ENCODE peak calls at places on chromosomes 11 and 22, in six cellular contexts. F, B, R, P, H and J are unnamed samples.

GRCh38 chr11:36509265-36509664 is 807 bp downstream of the TRAF6 start:
- DNase-seq in R (peak), P (peak), F (peak), B (no peak), H (no peak), J (peak)

GRCh38 chr11:11789735-11790369 is 51.9 kb upstream of the USP47 start:
- DNase-seq in R (peak), H (no peak), B (no peak), F (peak), P (peak), J (peak)

GRCh38 chr22:26259510-26259909 is 90.2 kb downstream of the SEZ6L start:
- DNase-seq in H (no peak), P (peak), R (peak), B (no peak), F (peak), J (peak)

GRCh38 chr11:21635359-21635758 is 557.5 kb upstream of the ANO5 start:
- DNase-seq in B (no peak), R (no peak), F (no peak), P (no peak), H (no peak), J (no peak)

GRCh38 chr11:2305862-2306823 is 4.3 kb downstream of the TSPAN32 start:
- DNase-seq in B (peak), F (no peak), H (peak), P (no peak), R (no peak), J (peak)

GRCh38 chr22:22110548-22111266 is 128.1 kb upstream of the TOP3B start:
- DNase-seq in R (peak), P (peak), B (no peak), H (no peak), F (peak), J (peak)

GRCh38 chr11:118081241-118081958 is 4.5 kb downstream of the TMPRSS4 start:
- DNase-seq in H (no peak), B (no peak), P (no peak), F (no peak), R (no peak), J (peak)

GRCh38 chr11:66720223-66720898 is 8.7 kb downstream of the SPTBN2 start:
- DNase-seq in B (no peak), R (peak), H (no peak), F (peak), P (peak), J (peak)

GRCh38 chr22:36413022-36413770 is 25.4 kb upstream of the MYH9 start:
- DNase-seq in H (no peak), F (no peak), R (no peak), P (peak), B (no peak), J (peak)

GRCh38 chr11:71116435-71117040 is 135.8 kb downstream of the SHANK2 start:
- DNase-seq in P (no peak), F (no peak), R (no peak), B (no peak), H (no peak), J (no peak)

GRCh38 chr11:61551630-61552029 is 29.2 kb downstream of the SYT7 start:
- DNase-seq in F (no peak), B (no peak), R (peak), P (peak), H (no peak), J (no peak)

GRCh38 chr11:64592656-64593055 is 1.6 kb downstream of the SLC22A12 start:
- DNase-seq in H (no peak), P (no peak), B (no peak), F (no peak), R (no peak), J (no peak)

GRCh38 chr11:10044618-10045017 is 249.4 kb downstream of the SBF2 start:
- DNase-seq in B (no peak), F (no peak), P (peak), R (no peak), H (no peak), J (peak)

GRCh38 chr22:45672564-45673481 is 1.2 kb downstream of the ATXN10 start:
- DNase-seq in B (no peak), R (no peak), F (no peak), H (no peak), P (no peak), J (no peak)

GRCh38 chr22:21026783-21027692 is 5.3 kb downstream of the SLC7A4 start:
- DNase-seq in H (peak), R (no peak), P (peak), B (no peak), F (no peak), J (no peak)

GRCh38 chr11:97069160-97069559 is 679.3 kb downstream of the JRKL start:
- DNase-seq in R (no peak), P (no peak), F (no peak), B (no peak), H (no peak), J (no peak)

GRCh38 chr11:70715166-70715565 is 316.8 kb downstream of the CTTN start:
- DNase-seq in R (no peak), B (no peak), F (no peak), P (no peak), H (no peak), J (no peak)

GRCh38 chr11:68541983-68542382 is 81.4 kb downstream of the PPP6R3 start:
- DNase-seq in B (no peak), F (no peak), H (no peak), R (no peak), P (no peak), J (no peak)

GRCh38 chr11:2772544-2773031 is 72.8 kb upstream of the KCNQ1OT1 start:
- DNase-seq in F (peak), P (peak), H (peak), R (peak), B (no peak), J (peak)

GRCh38 chr22:47695176-47695575 is 932.7 kb downstream of the TBC1D22A start:
- DNase-seq in P (no peak), F (no peak), R (no peak), B (no peak), H (no peak), J (peak)

GRCh38 chr22:37448521-37449150 is 21.4 kb upstream of the ELFN2 start:
- DNase-seq in F (no peak), H (no peak), B (no peak), P (no peak), R (no peak), J (no peak)

GRCh38 chr11:18834754-18835466 is 43.3 kb upstream of the PTPN5 start:
- DNase-seq in B (no peak), R (no peak), F (no peak), P (no peak), H (no peak), J (no peak)

GRCh38 chr11:50423208-50423607 is 390.5 kb downstream of the OR4C45 start:
- DNase-seq in P (no peak), R (no peak), H (no peak), B (no peak), F (no peak), J (no peak)

GRCh38 chr11:13098067-13098466 is 89.0 kb downstream of the RASSF10 start:
- DNase-seq in H (no peak), R (peak), P (peak), F (no peak), B (no peak), J (no peak)

GRCh38 chr11:128890543-128891409 is at the start of gene KCNJ5:
- DNase-seq in P (peak), H (peak), R (peak), F (peak), B (no peak), J (no peak)

GRCh38 chr22:46591890-46592289 is 28.3 kb upstream of the GRAMD4 start:
- DNase-seq in P (no peak), F (no peak), B (no peak), H (no peak), R (no peak), J (peak)

GRCh38 chr11:46491661-46492331 is 100.2 kb upstream of the CHRM4 start:
- DNase-seq in P (no peak), R (no peak), H (no peak), B (no peak), F (no peak), J (no peak)

GRCh38 chr11:46490576-46491100 is 99.1 kb upstream of the CHRM4 start:
- DNase-seq in F (no peak), P (no peak), B (no peak), H (no peak), R (no peak), J (no peak)

GRCh38 chr11:46492540-46492939 is 101.0 kb upstream of the CHRM4 start:
- DNase-seq in P (no peak), B (peak), F (no peak), R (no peak), H (no peak), J (no peak)

GRCh38 chr11:46493786-46494185 is 100.0 kb downstream of the AMBRA1 start:
- DNase-seq in R (no peak), B (no peak), F (no peak), P (no peak), H (no peak), J (no peak)

DNA sequence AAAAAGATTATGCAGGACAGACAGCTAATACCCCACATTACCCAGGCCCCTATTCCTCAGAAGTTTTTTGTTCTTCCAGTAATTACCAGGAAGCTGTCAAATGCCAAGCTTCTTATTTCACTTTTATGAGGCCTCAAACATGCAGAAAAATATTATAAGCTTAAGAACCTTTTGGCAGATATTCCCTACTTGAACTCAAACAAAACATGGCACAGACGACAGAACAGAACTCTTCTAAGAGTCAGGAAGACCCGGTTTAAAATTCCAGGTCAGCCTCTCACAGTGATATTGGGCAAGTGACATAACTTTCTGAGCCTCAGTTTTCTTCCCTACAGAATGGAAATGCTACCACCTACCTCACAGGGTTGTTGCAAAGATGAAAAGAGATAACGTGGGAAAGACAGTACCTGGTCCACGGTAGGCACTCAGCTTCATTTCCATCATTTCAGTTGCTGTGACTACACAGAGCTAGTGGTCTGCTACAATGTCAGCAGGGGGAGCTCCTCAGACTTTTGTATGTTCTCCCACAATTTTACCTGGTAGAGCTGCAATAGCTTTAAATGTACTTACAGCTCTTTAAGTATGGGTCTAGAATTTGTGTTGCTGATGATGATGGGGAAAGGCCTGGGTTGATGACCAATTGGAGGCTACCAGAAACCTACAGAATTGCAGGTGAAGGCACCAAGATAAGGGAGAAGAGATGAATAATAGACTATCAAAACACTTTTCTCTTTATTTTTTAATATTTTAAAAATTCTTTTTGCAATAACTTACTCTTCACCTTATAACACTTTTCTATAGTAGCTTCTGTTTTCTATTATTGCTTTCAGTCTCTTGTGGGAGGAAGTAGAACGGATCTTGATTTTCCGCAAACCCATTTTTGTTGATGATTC is 98.3 kb upstream of the CHRM4 start:
- DNase-seq in R (peak), F (peak), P (peak), H (no peak), B (no peak), J (peak)
- TF ChIP-seq CTCF in R (peak), F (peak), P (peak), H (no peak), B (no peak), J (peak)

DNA sequence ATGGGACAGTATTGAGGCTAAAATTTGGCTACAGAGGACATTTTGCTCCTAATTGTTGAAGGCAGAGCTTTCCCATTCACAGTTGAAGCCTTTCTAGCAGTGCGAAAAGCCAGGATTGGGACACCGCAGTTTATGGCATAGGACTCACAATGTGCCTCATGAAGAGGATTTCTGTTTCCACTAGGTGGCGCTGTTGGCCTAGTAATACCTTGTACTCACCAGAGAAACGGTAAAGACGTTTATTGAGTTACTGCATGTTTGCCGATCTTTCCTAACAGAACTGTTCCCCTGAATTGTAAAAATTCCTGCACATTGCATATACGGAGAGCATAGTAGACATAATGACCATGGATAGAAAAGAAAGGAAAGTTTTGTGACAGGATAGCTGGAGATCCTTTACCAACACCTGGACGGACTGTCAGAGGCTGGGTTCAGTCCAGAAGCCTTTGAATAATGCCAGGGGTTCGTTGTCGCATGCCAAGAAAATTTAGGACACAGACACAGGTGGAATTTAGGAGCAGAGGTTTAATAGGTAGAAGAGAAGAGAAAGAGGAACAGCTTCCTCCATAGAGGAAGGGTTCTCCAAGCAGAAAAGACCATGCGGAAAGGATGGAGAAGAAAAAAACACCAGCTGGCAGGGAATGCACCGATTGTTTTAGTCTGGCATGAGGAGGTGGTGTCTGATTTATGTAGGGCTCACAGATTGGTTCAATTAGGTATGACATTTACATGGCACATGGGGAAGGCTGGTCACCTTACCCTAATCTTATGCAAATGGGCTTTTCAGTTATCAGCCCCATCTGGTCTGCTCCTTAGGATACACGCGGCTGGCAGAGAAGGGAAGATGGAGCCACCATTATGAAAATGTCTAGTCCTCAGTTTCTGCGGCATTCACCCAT is 10.8 kb upstream of the OR51D1 start:
- DNase-seq in R (peak), B (peak), F (peak), H (peak), P (peak), J (peak)
- TF ChIP-seq CTCF in R (peak), B (peak), F (peak), H (peak), P (peak), J (peak)

GRCh38 chr11:73195191-73196007 is 22.7 kb upstream of the P2RY2 start:
- DNase-seq in F (no peak), H (no peak), R (peak), P (peak), B (peak), J (no peak)
- TF ChIP-seq CTCF in F (no peak), H (no peak), R (peak), P (no peak), B (no peak), J (no peak)

GRCh38 chr11:113974741-113975470 is at the start of gene HTR3A:
- DNase-seq in B (no peak), H (peak), P (peak), F (peak), R (peak), J (no peak)
- TF ChIP-seq CTCF in B (no peak), H (no peak), P (no peak), F (no peak), R (no peak), J (no peak)

GRCh38 chr11:93001812-93002211 is 32.4 kb downstream of the MTNR1B start:
- DNase-seq in H (no peak), F (no peak), R (peak), P (no peak), B (no peak), J (no peak)

GRCh38 chr11:93005239-93005638 is 35.8 kb downstream of the MTNR1B start:
- DNase-seq in F (no peak), H (no peak), P (peak), R (peak), B (no peak), J (no peak)

GRCh38 chr11:93000511-93001476 is 31.3 kb downstream of the MTNR1B start:
- DNase-seq in P (peak), H (no peak), R (peak), F (no peak), B (no peak), J (no peak)

GRCh38 chr11:93002380-93002779 is 32.9 kb downstream of the MTNR1B start:
- DNase-seq in P (no peak), B (no peak), F (no peak), R (no peak), H (no peak), J (no peak)
- TF ChIP-seq CTCF in P (no peak), B (no peak), F (no peak), R (no peak), H (no peak), J (no peak)

GRCh38 chr11:60130496-60130895 is 42.0 kb downstream of the MS4A2 start:
- DNase-seq in H (no peak), P (peak), F (peak), R (peak), B (no peak), J (peak)
- TF ChIP-seq CTCF in H (no peak), P (peak), F (peak), R (peak), B (no peak), J (peak)

DNA sequence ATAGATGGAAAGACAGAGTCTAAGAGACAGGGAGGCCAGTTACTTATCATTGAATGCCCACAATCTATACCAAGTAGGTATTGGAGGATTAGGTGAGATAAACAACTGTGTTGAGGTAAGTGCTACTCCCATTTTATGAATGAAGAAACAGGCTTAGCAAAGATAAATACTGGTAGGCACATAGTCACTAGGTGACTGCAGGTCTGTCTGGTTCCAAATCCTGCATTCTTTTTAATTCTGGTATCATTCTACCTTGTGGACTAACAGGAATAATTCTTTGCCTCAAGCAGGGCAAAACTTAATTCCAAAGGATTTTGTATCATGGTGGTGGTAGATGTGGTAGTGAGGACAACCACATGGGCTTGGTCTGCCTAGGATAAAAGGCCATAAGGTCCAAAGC is 28.4 kb downstream of the RNF169 start:
- DNase-seq in B (no peak), F (no peak), P (no peak), R (no peak), H (no peak), J (no peak)
- TF ChIP-seq CTCF in B (no peak), F (no peak), P (no peak), R (no peak), H (no peak), J (no peak)